ENCODE peak calls at places on chromosomes 5 and 9, in four cellular contexts. I is H1, F is K562, Y is HepG2. Q is an unnamed sample.

GRCh38 chr5:94613583-94613982 is 4.8 kb downstream of the KIAA0825 start:
- DNase-seq in I (no peak), F (peak), Y (peak), Q (no peak)

GRCh38 chr5:38420691-38421395 is 135.6 kb downstream of the LIFR start:
- DNase-seq in Y (peak), F (peak), I (peak), Q (peak)

GRCh38 chr5:156432830-156433105 is 105.8 kb downstream of the SGCD start:
- DNase-seq in I (no peak), Y (no peak), F (no peak), Q (no peak)

GRCh38 chr5:67209141-67209771 is 12.7 kb upstream of the CD180 start:
- DNase-seq in I (peak), Y (peak), F (peak), Q (peak)

GRCh38 chr9:135075234-135076142 is 12.0 kb upstream of the OLFM1 start:
- DNase-seq in I (peak), F (no peak), Y (no peak), Q (peak)

GRCh38 chr9:14752271-14752670 is 29.7 kb upstream of the CER1 start:
- DNase-seq in Y (no peak), I (no peak), F (no peak), Q (no peak)

GRCh38 chr5:54909911-54910870 is 75.2 kb downstream of the ESM1 start:
- DNase-seq in Y (no peak), F (no peak), I (no peak), Q (no peak)

GRCh38 chr9:128077847-128078503 is 9.9 kb downstream of the SLC25A25 start:
- DNase-seq in I (no peak), F (peak), Y (no peak), Q (no peak)

GRCh38 chr9:117929873-117930272 is 225.7 kb downstream of the TLR4 start:
- DNase-seq in I (no peak), Y (no peak), F (no peak), Q (no peak)

GRCh38 chr9:118985851-118986250 is 383.4 kb downstream of the BRINP1 start:
- DNase-seq in F (no peak), I (no peak), Y (no peak), Q (no peak)

GRCh38 chr9:23160491-23160890 is 665.5 kb downstream of the ELAVL2 start:
- DNase-seq in Y (no peak), F (no peak), I (no peak), Q (no peak)

GRCh38 chr5:30436718-30437117 is 756.8 kb upstream of the CDH6 start:
- DNase-seq in F (no peak), Y (no peak), I (no peak), Q (no peak)

GRCh38 chr5:125286266-125286665 is 539.8 kb upstream of the ZNF608 start:
- DNase-seq in I (no peak), Y (no peak), F (no peak), Q (no peak)

GRCh38 chr5:52544738-52545137 is 243.0 kb upstream of the ITGA1 start:
- DNase-seq in I (no peak), Y (no peak), F (no peak), Q (no peak)

GRCh38 chr9:136481558-136481957 is 1.3 kb downstream of the SEC16A start:
- DNase-seq in F (no peak), Y (no peak), I (no peak), Q (no peak)

GRCh38 chr5:6085461-6085860 is 292.9 kb downstream of the MED10 start:
- DNase-seq in I (no peak), F (no peak), Y (no peak), Q (no peak)

GRCh38 chr9:37508135-37508833 is 22.5 kb downstream of the POLR1E start:
- DNase-seq in Y (peak), F (no peak), I (no peak), Q (no peak)

DNA sequence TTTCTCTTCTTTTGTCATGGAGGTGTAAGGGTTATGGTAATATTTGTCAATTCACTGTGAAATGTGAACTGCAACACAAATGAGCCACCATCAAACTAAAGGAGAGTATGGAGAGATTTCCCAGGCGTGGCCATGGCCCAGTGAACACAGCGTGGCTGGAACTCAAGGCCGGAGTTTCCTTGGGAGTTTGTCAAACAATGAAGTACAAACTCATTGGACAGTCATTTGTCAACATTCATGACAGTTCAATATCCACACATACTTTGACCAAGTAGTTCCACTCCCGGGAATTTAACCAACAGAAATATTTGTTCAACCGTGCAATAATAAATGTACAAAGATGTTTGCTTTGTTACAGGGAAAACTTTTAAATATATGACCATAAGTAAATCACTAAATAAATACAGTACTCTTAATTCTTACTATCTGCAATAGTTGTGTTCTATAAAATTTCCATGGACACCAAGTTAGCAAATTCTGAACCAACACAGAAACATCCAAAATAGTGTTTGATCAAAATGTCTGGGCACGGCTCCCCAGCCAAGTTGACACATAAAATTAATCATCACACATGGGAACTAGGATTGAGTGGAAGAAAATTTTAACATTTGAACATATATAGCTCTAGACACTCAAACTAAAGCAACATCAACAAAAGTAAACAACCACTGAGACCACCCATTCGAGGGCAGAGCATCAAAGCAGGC is 87.1 kb downstream of the DIRAS2 start:
- DNase-seq in F (no peak), Y (peak), I (no peak), Q (no peak)
- TF ChIP-seq SP1 in F (no peak), Y (no peak), I (no peak), Q (no peak)

GRCh38 chr5:53645581-53645980 is 85.1 kb downstream of the NDUFS4 start:
- DNase-seq in I (no peak), Y (no peak), F (no peak), Q (no peak)

GRCh38 chr5:53642006-53642405 is 81.6 kb downstream of the NDUFS4 start:
- DNase-seq in Y (no peak), I (no peak), F (no peak), Q (no peak)

GRCh38 chr5:53645078-53645477 is 84.6 kb downstream of the NDUFS4 start:
- DNase-seq in I (no peak), F (no peak), Y (no peak), Q (no peak)

GRCh38 chr5:53649352-53649751 is 88.9 kb downstream of the NDUFS4 start:
- DNase-seq in I (no peak), Y (no peak), F (no peak), Q (no peak)

DNA sequence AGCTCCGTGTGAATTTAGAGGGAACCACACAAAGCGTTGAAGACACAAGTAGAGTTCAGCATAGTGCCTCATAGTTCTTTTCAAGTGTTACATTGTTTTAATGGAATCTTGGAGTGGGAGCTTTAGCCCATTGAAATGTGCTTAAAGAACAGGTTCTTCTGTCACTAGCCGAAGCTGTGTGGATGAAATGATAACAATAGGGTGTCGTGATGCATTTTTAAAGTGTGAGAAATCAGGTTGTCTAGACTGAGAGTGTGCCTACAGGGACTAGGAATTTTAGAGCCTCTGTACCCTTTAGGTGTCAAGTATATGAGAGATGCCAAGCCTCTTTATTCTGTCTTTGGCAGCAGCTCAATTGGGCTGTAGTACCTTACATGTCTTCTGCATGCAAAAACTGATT is 83.0 kb downstream of the NDUFS4 start:
- DNase-seq in F (no peak), Y (no peak), I (no peak), Q (no peak)
- TF ChIP-seq JUN in F (no peak), Y (no peak), I (no peak), Q (no peak)

GRCh38 chr5:1975898-1976765 is 93.4 kb upstream of the IRX4 start:
- DNase-seq in F (no peak), Y (no peak), I (no peak), Q (no peak)
- TF ChIP-seq SP1 in F (no peak), Y (no peak), I (no peak), Q (no peak)

DNA sequence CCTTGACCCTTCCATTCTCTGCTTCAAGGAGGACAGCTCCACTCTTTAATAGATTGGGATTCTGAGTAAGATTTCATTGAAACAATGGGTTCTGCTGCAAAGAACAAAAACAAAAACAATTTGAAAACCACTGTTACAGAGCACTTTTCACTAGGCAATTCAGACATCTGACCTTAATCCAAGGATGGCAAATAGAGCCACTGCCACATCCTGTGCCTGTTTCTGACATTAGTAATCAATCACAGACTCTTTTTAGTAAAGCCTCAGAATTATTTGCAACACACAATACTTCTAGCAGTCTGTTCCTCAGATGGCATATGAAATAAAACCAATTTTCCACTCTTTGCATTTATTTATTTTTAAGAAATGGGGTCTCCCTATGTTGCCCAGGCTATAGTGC is 37.8 kb upstream of the NDFIP1 start:
- DNase-seq in F (no peak), Y (no peak), I (no peak), Q (no peak)
- TF ChIP-seq JUN in F (no peak), Y (no peak), I (no peak), Q (no peak)